ENCODE peak calls at places on chromosomes 1 and 21, in five cellular contexts. One of them, this sample, is unnamed.

GRCh38 chr1:246497331-246497915 is 9.7 kb downstream of the SMYD3 start:
- DNase-seq in fibroblast of lung: peak
- DNase-seq in astrocyte: peak
- DNase-seq in MM.1S: peak
- DNase-seq in SK-N-SH: peak
- DNase-seq in this sample: peak

GRCh38 chr1:10917513-10918454 is 94.7 kb upstream of the TARDBP start:
- DNase-seq in fibroblast of lung: no peak
- DNase-seq in astrocyte: no peak
- DNase-seq in MM.1S: no peak
- DNase-seq in SK-N-SH: no peak
- DNase-seq in this sample: no peak

GRCh38 chr1:44549491-44549890 is 124.8 kb downstream of the TMEM53 start:
- DNase-seq in fibroblast of lung: no peak
- DNase-seq in astrocyte: no peak
- DNase-seq in MM.1S: no peak
- DNase-seq in SK-N-SH: no peak
- DNase-seq in this sample: no peak

GRCh38 chr21:32240708-32241433 is 38.0 kb downstream of the MIS18A start:
- DNase-seq in fibroblast of lung: peak
- DNase-seq in astrocyte: no peak
- DNase-seq in MM.1S: peak
- DNase-seq in SK-N-SH: no peak
- DNase-seq in this sample: no peak

GRCh38 chr1:223331929-223332328 is 32.0 kb downstream of the SUSD4 start:
- DNase-seq in fibroblast of lung: no peak
- DNase-seq in astrocyte: peak
- DNase-seq in MM.1S: no peak
- DNase-seq in SK-N-SH: no peak
- DNase-seq in this sample: no peak

GRCh38 chr1:235892734-235893413 is 26.2 kb upstream of the LYST start:
- DNase-seq in fibroblast of lung: no peak
- DNase-seq in astrocyte: no peak
- DNase-seq in MM.1S: no peak
- DNase-seq in SK-N-SH: no peak
- DNase-seq in this sample: no peak

GRCh38 chr1:110174961-110175360 is 24.7 kb downstream of the SLC6A17 start:
- DNase-seq in fibroblast of lung: no peak
- DNase-seq in astrocyte: no peak
- DNase-seq in MM.1S: no peak
- DNase-seq in SK-N-SH: no peak
- DNase-seq in this sample: no peak

GRCh38 chr1:41713557-41714327 is 205.0 kb downstream of the HIVEP3 start:
- DNase-seq in fibroblast of lung: peak
- DNase-seq in astrocyte: peak
- DNase-seq in MM.1S: no peak
- DNase-seq in SK-N-SH: peak
- DNase-seq in this sample: no peak

GRCh38 chr1:202304370-202304769 is 37.4 kb downstream of the UBE2T start:
- DNase-seq in fibroblast of lung: no peak
- DNase-seq in astrocyte: no peak
- DNase-seq in MM.1S: no peak
- DNase-seq in SK-N-SH: peak
- DNase-seq in this sample: no peak

GRCh38 chr1:59446257-59446901 is 149.5 kb downstream of the FGGY start:
- DNase-seq in fibroblast of lung: peak
- DNase-seq in astrocyte: peak
- DNase-seq in MM.1S: no peak
- DNase-seq in SK-N-SH: peak
- DNase-seq in this sample: no peak

GRCh38 chr1:12553963-12554362 is 64.0 kb downstream of the DHRS3 start:
- DNase-seq in fibroblast of lung: no peak
- DNase-seq in astrocyte: no peak
- DNase-seq in MM.1S: no peak
- DNase-seq in SK-N-SH: no peak
- DNase-seq in this sample: peak

GRCh38 chr21:44092201-44092600 is 15.0 kb upstream of the PWP2 start:
- DNase-seq in fibroblast of lung: no peak
- DNase-seq in astrocyte: no peak
- DNase-seq in MM.1S: no peak
- DNase-seq in SK-N-SH: no peak
- DNase-seq in this sample: no peak

GRCh38 chr1:165481820-165482532 is 37.0 kb upstream of the RXRG start:
- DNase-seq in fibroblast of lung: peak
- DNase-seq in astrocyte: peak
- DNase-seq in MM.1S: peak
- DNase-seq in SK-N-SH: no peak
- DNase-seq in this sample: no peak

DNA sequence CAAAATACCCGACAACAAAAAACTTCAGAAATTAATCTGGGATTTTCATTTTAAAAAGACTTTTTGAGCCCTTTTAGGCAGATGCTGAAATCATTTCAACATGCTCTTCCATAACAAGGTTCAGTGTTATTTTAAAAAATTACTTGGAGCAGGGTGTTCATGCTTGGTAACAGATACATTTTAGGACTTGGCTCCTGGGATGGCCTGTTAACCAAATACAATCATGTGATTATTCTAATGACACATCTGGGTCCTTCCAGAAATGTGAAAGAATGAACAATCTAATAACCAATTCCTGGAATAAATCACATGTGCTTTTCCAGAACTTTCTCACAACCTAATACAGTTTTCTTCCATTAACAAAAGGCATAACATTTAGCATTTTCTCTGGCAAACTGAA is 379.8 kb upstream of the RUNX1 start:
- DNase-seq in fibroblast of lung: no peak
- DNase-seq in astrocyte: no peak
- DNase-seq in MM.1S: no peak
- DNase-seq in SK-N-SH: no peak
- DNase-seq in this sample: no peak
- H3K4me2 ChIP-seq in fibroblast of lung: no peak
- H3K4me2 ChIP-seq in astrocyte: peak
- H3K4me2 ChIP-seq in MM.1S: no peak
- H3K4me2 ChIP-seq in SK-N-SH: no peak
- H3K4me2 ChIP-seq in this sample: no peak

GRCh38 chr1:245310605-245311531 is 156.1 kb downstream of the KIF26B start:
- DNase-seq in fibroblast of lung: no peak
- DNase-seq in astrocyte: no peak
- DNase-seq in MM.1S: no peak
- DNase-seq in SK-N-SH: peak
- DNase-seq in this sample: peak

GRCh38 chr1:245316791-245317190 is 162.0 kb downstream of the KIF26B start:
- DNase-seq in fibroblast of lung: no peak
- DNase-seq in astrocyte: no peak
- DNase-seq in MM.1S: no peak
- DNase-seq in SK-N-SH: no peak
- DNase-seq in this sample: no peak

GRCh38 chr1:245306628-245307410 is 152.0 kb downstream of the KIF26B start:
- DNase-seq in fibroblast of lung: no peak
- DNase-seq in astrocyte: no peak
- DNase-seq in MM.1S: no peak
- DNase-seq in SK-N-SH: peak
- DNase-seq in this sample: no peak

GRCh38 chr1:245313581-245313980 is 158.8 kb downstream of the KIF26B start:
- DNase-seq in fibroblast of lung: no peak
- DNase-seq in astrocyte: no peak
- DNase-seq in MM.1S: no peak
- DNase-seq in SK-N-SH: no peak
- DNase-seq in this sample: no peak

DNA sequence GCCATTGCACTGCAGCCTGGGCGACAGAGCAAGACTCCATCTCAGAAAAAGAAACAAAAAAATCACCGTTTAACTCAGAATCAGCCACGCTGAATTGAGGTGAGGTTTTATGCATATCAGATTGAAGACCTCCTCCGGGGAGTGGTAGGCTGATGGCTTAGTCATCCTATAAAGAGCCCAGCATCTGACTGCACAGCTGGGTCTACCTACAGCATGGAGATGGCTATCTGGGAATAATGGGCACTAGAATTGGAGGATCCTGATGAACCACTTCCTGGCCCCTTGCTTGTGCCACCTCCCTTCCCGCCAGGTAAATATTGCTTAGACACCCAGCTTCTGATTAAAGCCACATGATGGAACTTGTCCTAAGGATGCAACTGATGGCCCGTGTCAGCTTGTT is 157.1 kb downstream of the KIF26B start:
- DNase-seq in fibroblast of lung: no peak
- DNase-seq in astrocyte: no peak
- DNase-seq in MM.1S: no peak
- DNase-seq in SK-N-SH: no peak
- DNase-seq in this sample: no peak
- H3K4me2 ChIP-seq in fibroblast of lung: no peak
- H3K4me2 ChIP-seq in astrocyte: no peak
- H3K4me2 ChIP-seq in MM.1S: no peak
- H3K4me2 ChIP-seq in SK-N-SH: no peak
- H3K4me2 ChIP-seq in this sample: no peak

GRCh38 chr1:180631197-180631765 is 541 bp upstream of the XPR1 start:
- DNase-seq in fibroblast of lung: no peak
- DNase-seq in astrocyte: no peak
- DNase-seq in MM.1S: no peak
- DNase-seq in SK-N-SH: no peak
- DNase-seq in this sample: peak
- H3K4me2 ChIP-seq in fibroblast of lung: no peak
- H3K4me2 ChIP-seq in astrocyte: no peak
- H3K4me2 ChIP-seq in MM.1S: peak
- H3K4me2 ChIP-seq in SK-N-SH: peak
- H3K4me2 ChIP-seq in this sample: peak

GRCh38 chr1:32464191-32464715 is 619 bp upstream of the ZBTB8B start:
- DNase-seq in fibroblast of lung: peak
- DNase-seq in astrocyte: no peak
- DNase-seq in MM.1S: no peak
- DNase-seq in SK-N-SH: peak
- DNase-seq in this sample: no peak
- H3K4me2 ChIP-seq in fibroblast of lung: peak
- H3K4me2 ChIP-seq in astrocyte: peak
- H3K4me2 ChIP-seq in MM.1S: peak
- H3K4me2 ChIP-seq in SK-N-SH: peak
- H3K4me2 ChIP-seq in this sample: no peak

This sample was measured in Karpas-422.